ENCODE peak calls at places on chromosomes 5 and 9, in ten cellular contexts. K is neural progenitor cell, T is GM10248, H is heart right ventricle, I is WTC11, X is foreskin keratinocyte, B is lower leg skin, E is endothelial cell, R is GM12865, Z is AG04450. V is an unnamed sample.

GRCh38 chr5:127313379-127313778 is 22.8 kb downstream of the MEGF10 start:
- DNase-seq in K (no peak), T (no peak), H (no peak), I (no peak), X (no peak), B (no peak), E (no peak), R (no peak), Z (no peak), V (no peak)

GRCh38 chr9:136951541-136952353 is at the start of gene LCN12:
- DNase-seq in K (no peak), T (no peak), H (no peak), I (no peak), X (no peak), B (no peak), E (no peak), R (no peak), Z (no peak), V (no peak)

GRCh38 chr5:66821626-66822429 is 225.6 kb downstream of the MAST4 start:
- DNase-seq in K (no peak), T (no peak), H (no peak), I (no peak), X (no peak), B (no peak), E (no peak), R (no peak), Z (no peak), V (no peak)

GRCh38 chr9:2466703-2467102 is 154.9 kb upstream of the VLDLR start:
- DNase-seq in K (no peak), T (no peak), H (no peak), I (no peak), X (no peak), B (no peak), E (no peak), R (no peak), Z (no peak), V (no peak)

GRCh38 chr9:75086443-75087278 is 1.3 kb downstream of the NMRK1 start:
- DNase-seq in K (no peak), T (no peak), H (no peak), I (peak), X (no peak), B (no peak), E (no peak), R (no peak), Z (no peak), V (no peak)

GRCh38 chr5:127011151-127011550 is 19.2 kb downstream of the MARCHF3 start:
- DNase-seq in K (no peak), T (no peak), H (no peak), I (no peak), X (peak), B (no peak), E (no peak), R (no peak), Z (peak), V (no peak)

GRCh38 chr5:36373527-36374086 is 71.9 kb upstream of the RANBP3L start:
- DNase-seq in K (no peak), T (no peak), H (peak), I (no peak), X (peak), B (peak), E (no peak), R (no peak), Z (no peak), V (peak)

GRCh38 chr5:124634820-124635323 is 111.6 kb downstream of the ZNF608 start:
- DNase-seq in K (no peak), T (no peak), H (no peak), I (no peak), X (no peak), B (no peak), E (no peak), R (no peak), Z (no peak), V (no peak)

GRCh38 chr5:94670726-94671125 is 52.3 kb downstream of the SLF1 start:
- DNase-seq in K (no peak), T (no peak), H (no peak), I (no peak), X (no peak), B (no peak), E (no peak), R (no peak), Z (no peak), V (no peak)

GRCh38 chr5:67516959-67517358 is 320.4 kb upstream of the CD180 start:
- DNase-seq in K (no peak), T (no peak), H (no peak), I (no peak), X (no peak), B (no peak), E (no peak), R (no peak), Z (no peak), V (no peak)

GRCh38 chr9:69895185-69895584 is 74.6 kb downstream of the CFAP95 start:
- DNase-seq in K (no peak), T (no peak), H (no peak), I (no peak), X (no peak), B (no peak), E (no peak), R (no peak), Z (no peak), V (no peak)

GRCh38 chr9:133928248-133928764 is 63.8 kb downstream of the VAV2 start:
- DNase-seq in K (no peak), T (no peak), H (no peak), I (no peak), X (no peak), B (no peak), E (no peak), R (no peak), Z (no peak), V (peak)

GRCh38 chr5:111948078-111948477 is 191.1 kb upstream of the NREP start:
- DNase-seq in K (no peak), T (no peak), H (no peak), I (no peak), X (no peak), B (no peak), E (no peak), R (no peak), Z (no peak), V (no peak)

GRCh38 chr9:99459923-99460322 is 237.8 kb downstream of the SEC61B start:
- DNase-seq in K (no peak), T (no peak), H (no peak), I (no peak), X (no peak), B (no peak), E (no peak), R (no peak), Z (no peak), V (no peak)

GRCh38 chr5:160959804-160960203 is 107.8 kb upstream of the ATP10B start:
- DNase-seq in K (no peak), T (no peak), H (no peak), I (no peak), X (peak), B (no peak), E (no peak), R (peak), Z (no peak), V (peak)

GRCh38 chr9:98191210-98191609 is 1.2 kb downstream of the CORO2A start:
- DNase-seq in K (no peak), T (no peak), H (no peak), I (no peak), X (no peak), B (no peak), E (no peak), R (no peak), Z (no peak), V (no peak)

GRCh38 chr9:121626012-121626411 is 25.4 kb upstream of the DAB2IP start:
- DNase-seq in K (no peak), T (no peak), H (no peak), I (no peak), X (no peak), B (no peak), E (no peak), R (no peak), Z (no peak), V (no peak)

DNA sequence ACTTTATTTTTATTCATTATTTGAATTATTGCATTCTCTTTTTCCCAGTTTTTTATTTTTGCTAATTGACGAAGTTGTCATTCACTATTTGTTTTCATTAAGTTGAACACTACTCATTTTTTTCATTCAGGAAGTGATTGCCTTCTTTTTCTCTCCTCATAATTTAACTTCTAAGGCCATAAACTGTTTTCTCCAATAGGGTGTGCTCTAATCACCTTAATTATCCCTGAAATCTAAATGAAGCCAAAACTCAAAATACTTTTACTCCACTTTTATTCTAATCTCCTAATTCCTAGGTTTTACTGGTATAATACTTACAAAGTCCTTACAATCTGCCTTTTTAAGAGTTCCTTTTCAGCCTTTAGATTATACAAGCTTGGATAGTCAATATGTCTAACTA is 2.9 kb upstream of the OR13C2 start:
- DNase-seq in K (no peak), T (no peak), H (no peak), I (no peak), X (no peak), B (no peak), E (no peak), R (no peak), Z (no peak), V (no peak)
- TF ChIP-seq CTCF in K (peak), T (no peak), H (no peak), I (no peak), X (peak), B (no peak), E (peak), R (no peak), Z (no peak), V (no peak)

DNA sequence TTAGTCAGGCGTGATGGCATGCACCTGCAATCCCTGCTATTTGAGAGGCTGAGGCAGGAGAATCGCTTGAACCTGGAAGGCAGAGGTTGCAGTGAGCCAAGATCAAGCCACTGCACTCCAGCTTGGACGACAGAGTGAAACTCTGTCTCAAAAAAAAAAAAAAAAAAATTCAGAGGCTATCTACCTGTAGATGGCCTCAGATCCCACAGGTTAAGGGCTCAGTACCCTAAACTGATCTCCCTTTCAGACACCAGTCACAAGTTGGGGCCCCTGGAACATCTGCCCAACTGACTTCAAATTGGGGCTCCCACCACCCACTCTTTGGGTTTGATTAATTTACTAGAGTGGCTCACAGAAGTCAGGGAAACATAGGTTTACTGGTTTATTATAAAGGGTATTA is 65.4 kb upstream of the ERCC6L2 start:
- DNase-seq in K (no peak), T (no peak), H (no peak), I (no peak), X (no peak), B (no peak), E (no peak), R (peak), Z (no peak), V (no peak)
- TF ChIP-seq CTCF in K (no peak), T (peak), H (no peak), I (no peak), X (no peak), B (no peak), E (no peak), R (no peak), Z (no peak), V (no peak)

DNA sequence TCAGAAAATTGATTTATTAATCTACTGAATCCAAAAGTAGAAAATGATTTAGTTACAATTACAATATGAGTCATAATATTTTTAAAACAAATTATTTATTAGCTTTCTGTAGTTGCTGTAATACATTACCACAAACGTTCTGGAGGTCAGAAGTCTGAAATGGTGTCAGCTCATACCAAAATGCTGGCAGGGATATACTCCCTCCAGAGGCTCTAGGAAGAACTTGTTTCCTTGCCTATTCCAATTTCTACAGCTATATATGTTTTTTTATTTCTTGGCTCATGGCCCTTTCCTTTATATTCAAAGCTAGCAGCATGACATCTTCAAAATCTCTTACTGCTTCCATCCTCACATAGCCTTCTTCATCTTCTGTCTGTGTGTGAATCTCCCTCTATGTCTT is 667.9 kb upstream of the ITGA1 start:
- DNase-seq in K (peak), T (no peak), H (no peak), I (no peak), X (no peak), B (no peak), E (no peak), R (no peak), Z (no peak), V (no peak)
- TF ChIP-seq CTCF in K (peak), T (no peak), H (no peak), I (no peak), X (no peak), B (no peak), E (no peak), R (no peak), Z (no peak), V (no peak)

DNA sequence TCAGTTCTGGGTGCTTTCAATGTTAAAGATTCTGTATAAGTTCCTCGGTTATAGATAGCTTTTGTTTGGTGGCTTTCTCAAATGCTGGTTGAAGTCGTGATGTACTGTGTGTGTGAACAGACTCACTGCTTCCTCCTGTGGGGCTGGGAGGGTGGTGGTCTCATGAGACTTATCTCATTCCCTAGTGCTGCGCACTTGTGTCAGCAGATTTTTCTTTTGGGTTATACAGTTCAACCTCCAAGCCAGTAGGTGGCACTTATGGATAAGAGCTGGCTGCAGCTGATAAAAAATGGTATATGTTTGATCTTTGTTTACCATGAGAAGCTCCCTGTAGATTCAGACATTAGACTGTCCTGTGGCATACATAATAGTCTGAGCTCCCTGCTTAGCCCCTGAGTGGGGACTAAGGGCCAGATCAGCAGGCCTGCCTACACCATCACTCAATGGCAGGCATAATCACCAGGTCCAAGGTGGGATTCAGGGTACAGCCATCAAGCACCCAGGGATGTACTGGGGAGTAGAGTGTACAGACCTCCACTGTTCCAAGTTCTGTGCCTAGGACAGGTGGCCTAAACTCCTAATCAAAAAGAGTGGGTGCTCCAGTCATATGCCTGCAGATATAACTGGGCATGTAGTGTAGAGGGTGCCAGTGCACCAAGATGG is 174.2 kb downstream of the OXCT1 start:
- DNase-seq in K (no peak), T (no peak), H (no peak), I (no peak), X (no peak), B (no peak), E (no peak), R (peak), Z (no peak), V (no peak)
- TF ChIP-seq CTCF in K (peak), T (peak), H (peak), I (no peak), X (peak), B (no peak), E (no peak), R (peak), Z (peak), V (no peak)

DNA sequence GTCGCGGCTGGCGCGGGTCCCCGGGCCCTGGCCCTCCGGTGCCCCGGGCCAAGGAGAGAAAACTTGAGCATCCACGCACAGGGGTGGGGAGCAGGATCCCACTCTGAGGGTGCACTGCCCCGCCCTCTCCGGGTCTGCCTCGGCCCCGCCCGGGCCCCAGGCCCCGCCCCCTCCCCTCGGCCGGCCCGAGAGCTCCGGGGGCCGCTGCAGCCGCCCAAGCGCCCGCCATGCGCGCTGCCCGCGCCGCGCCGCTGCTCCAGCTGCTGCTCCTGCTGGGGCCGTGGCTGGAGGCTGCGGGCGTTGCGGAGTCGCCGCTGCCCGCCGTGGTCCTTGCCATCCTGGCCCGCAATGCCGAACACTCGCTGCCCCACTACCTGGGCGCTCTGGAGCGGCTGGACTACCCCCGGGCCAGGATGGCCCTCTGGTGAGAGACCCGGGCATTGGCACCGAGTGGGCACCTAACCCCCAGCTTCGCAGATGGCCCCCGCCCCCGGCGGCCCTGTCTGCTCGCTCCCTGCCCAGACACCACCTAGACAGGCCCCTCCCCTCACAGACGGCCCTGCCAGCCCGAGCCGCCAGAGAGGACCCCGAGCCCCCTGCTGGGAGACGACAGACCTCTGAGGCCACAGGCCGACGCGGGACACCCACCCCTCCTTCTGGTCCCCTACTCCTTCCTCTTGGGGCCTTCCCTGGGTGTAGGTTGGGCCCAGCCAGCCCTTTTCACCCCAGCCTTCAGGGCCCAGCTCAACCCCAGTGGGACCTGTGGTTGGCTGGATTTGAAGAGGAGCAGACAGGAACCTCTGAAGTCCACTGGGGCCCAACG is at the start of gene CERCAM:
- DNase-seq in K (peak), T (peak), H (peak), I (peak), X (no peak), B (peak), E (peak), R (peak), Z (no peak), V (peak)
- TF ChIP-seq CTCF in K (peak), T (no peak), H (no peak), I (no peak), X (no peak), B (no peak), E (no peak), R (no peak), Z (peak), V (no peak)

GRCh38 chr5:83219077-83219476 is 141.7 kb downstream of the XRCC4 start:
- DNase-seq in K (no peak), T (no peak), H (no peak), I (no peak), X (no peak), B (no peak), E (no peak), R (no peak), Z (no peak), V (no peak)
- TF ChIP-seq CTCF in K (no peak), T (no peak), H (no peak), I (no peak), X (no peak), B (no peak), E (no peak), R (no peak), Z (no peak), V (no peak)